ENCODE peak calls at places on chromosomes 4 and X, in five cellular contexts. One of them, this sample, is unnamed.

GRCh38 chr4:141352775-141353544 is 132.3 kb downstream of the ZNF330 start:
- DNase-seq in coronary artery: no peak
- DNase-seq in amniotic stem cell: no peak
- DNase-seq in NCI-H748 treated with DMSO at 0.1 percent for 48 hours: no peak
- DNase-seq in cardiac fibroblast: peak
- DNase-seq in this sample: no peak

GRCh38 chr4:86033171-86033570 is 326.7 kb downstream of the MAPK10 start:
- DNase-seq in NCI-H748 treated with DMSO at 0.1 percent for 48 hours: no peak
- DNase-seq in amniotic stem cell: no peak
- DNase-seq in coronary artery: peak
- DNase-seq in cardiac fibroblast: peak
- DNase-seq in this sample: no peak

GRCh38 chrX:130770615-130771014 is 132.4 kb downstream of the ENOX2 start:
- DNase-seq in coronary artery: no peak
- DNase-seq in amniotic stem cell: peak
- DNase-seq in NCI-H748 treated with DMSO at 0.1 percent for 48 hours: no peak
- DNase-seq in cardiac fibroblast: peak
- DNase-seq in this sample: no peak

GRCh38 chrX:71367396-71367795 is 1.2 kb downstream of the TAF1 start:
- DNase-seq in coronary artery: no peak
- DNase-seq in amniotic stem cell: no peak
- DNase-seq in cardiac fibroblast: no peak
- DNase-seq in NCI-H748 treated with DMSO at 0.1 percent for 48 hours: no peak
- DNase-seq in this sample: no peak

GRCh38 chr4:127685292-127685691 is 44.9 kb upstream of the SLC25A31 start:
- DNase-seq in coronary artery: no peak
- DNase-seq in cardiac fibroblast: peak
- DNase-seq in amniotic stem cell: no peak
- DNase-seq in NCI-H748 treated with DMSO at 0.1 percent for 48 hours: no peak
- DNase-seq in this sample: no peak

GRCh38 chr4:139438141-139438540 is 15.8 kb upstream of the RAB33B start:
- DNase-seq in cardiac fibroblast: no peak
- DNase-seq in amniotic stem cell: no peak
- DNase-seq in coronary artery: no peak
- DNase-seq in NCI-H748 treated with DMSO at 0.1 percent for 48 hours: no peak
- DNase-seq in this sample: no peak

GRCh38 chr4:108114503-108114902 is 54.2 kb downstream of the LEF1 start:
- DNase-seq in cardiac fibroblast: no peak
- DNase-seq in amniotic stem cell: no peak
- DNase-seq in coronary artery: no peak
- DNase-seq in NCI-H748 treated with DMSO at 0.1 percent for 48 hours: peak
- DNase-seq in this sample: no peak

GRCh38 chr4:120692964-120693363 is 229.6 kb downstream of the PRDM5 start:
- DNase-seq in coronary artery: no peak
- DNase-seq in NCI-H748 treated with DMSO at 0.1 percent for 48 hours: no peak
- DNase-seq in amniotic stem cell: peak
- DNase-seq in cardiac fibroblast: peak
- DNase-seq in this sample: no peak

GRCh38 chr4:76637704-76638361 is 202.8 kb downstream of the SHROOM3 start:
- DNase-seq in cardiac fibroblast: no peak
- DNase-seq in NCI-H748 treated with DMSO at 0.1 percent for 48 hours: no peak
- DNase-seq in coronary artery: no peak
- DNase-seq in amniotic stem cell: no peak
- DNase-seq in this sample: no peak

GRCh38 chrX:18353931-18354368 is 538 bp downstream of the SCML2 start:
- DNase-seq in cardiac fibroblast: no peak
- DNase-seq in NCI-H748 treated with DMSO at 0.1 percent for 48 hours: no peak
- DNase-seq in amniotic stem cell: no peak
- DNase-seq in coronary artery: no peak
- DNase-seq in this sample: no peak

GRCh38 chr4:119832731-119833233 is 204.2 kb upstream of the PDE5A start:
- DNase-seq in cardiac fibroblast: no peak
- DNase-seq in NCI-H748 treated with DMSO at 0.1 percent for 48 hours: no peak
- DNase-seq in amniotic stem cell: no peak
- DNase-seq in coronary artery: no peak
- DNase-seq in this sample: no peak

GRCh38 chrX:106484233-106484632 is 127.5 kb upstream of the RADX start:
- DNase-seq in NCI-H748 treated with DMSO at 0.1 percent for 48 hours: no peak
- DNase-seq in amniotic stem cell: no peak
- DNase-seq in cardiac fibroblast: no peak
- DNase-seq in coronary artery: no peak
- DNase-seq in this sample: no peak

GRCh38 chr4:8938623-8939022 is 67.0 kb upstream of the HMX1 start:
- DNase-seq in amniotic stem cell: no peak
- DNase-seq in NCI-H748 treated with DMSO at 0.1 percent for 48 hours: no peak
- DNase-seq in cardiac fibroblast: no peak
- DNase-seq in coronary artery: no peak
- DNase-seq in this sample: no peak

GRCh38 chrX:74251006-74251930 is 52.7 kb upstream of the ZCCHC13 start:
- DNase-seq in amniotic stem cell: no peak
- DNase-seq in coronary artery: no peak
- DNase-seq in cardiac fibroblast: peak
- DNase-seq in NCI-H748 treated with DMSO at 0.1 percent for 48 hours: no peak
- DNase-seq in this sample: no peak

GRCh38 chrX:69093960-69094935 is 71.0 kb downstream of the PJA1 start:
- DNase-seq in coronary artery: no peak
- DNase-seq in NCI-H748 treated with DMSO at 0.1 percent for 48 hours: peak
- DNase-seq in cardiac fibroblast: peak
- DNase-seq in amniotic stem cell: no peak
- DNase-seq in this sample: no peak

GRCh38 chr4:47075241-47075640 is 43.9 kb downstream of the GABRB1 start:
- DNase-seq in NCI-H748 treated with DMSO at 0.1 percent for 48 hours: no peak
- DNase-seq in amniotic stem cell: peak
- DNase-seq in cardiac fibroblast: no peak
- DNase-seq in coronary artery: no peak
- DNase-seq in this sample: no peak

GRCh38 chr4:95835672-95836071 is 4.2 kb upstream of the PDHA2 start:
- DNase-seq in NCI-H748 treated with DMSO at 0.1 percent for 48 hours: peak
- DNase-seq in coronary artery: no peak
- DNase-seq in cardiac fibroblast: no peak
- DNase-seq in amniotic stem cell: no peak
- DNase-seq in this sample: no peak

GRCh38 chr4:99655315-99656081 is 2.1 kb downstream of the C4orf54 start:
- DNase-seq in cardiac fibroblast: peak
- DNase-seq in NCI-H748 treated with DMSO at 0.1 percent for 48 hours: no peak
- DNase-seq in coronary artery: no peak
- DNase-seq in amniotic stem cell: peak
- DNase-seq in this sample: no peak

GRCh38 chr4:40976343-40976742 is 226.6 kb downstream of the NSUN7 start:
- DNase-seq in coronary artery: no peak
- DNase-seq in cardiac fibroblast: peak
- DNase-seq in NCI-H748 treated with DMSO at 0.1 percent for 48 hours: peak
- DNase-seq in amniotic stem cell: no peak
- DNase-seq in this sample: no peak

GRCh38 chrX:154348646-154349358 is 25.6 kb downstream of the FLNA start:
- DNase-seq in amniotic stem cell: no peak
- DNase-seq in coronary artery: no peak
- DNase-seq in NCI-H748 treated with DMSO at 0.1 percent for 48 hours: no peak
- DNase-seq in cardiac fibroblast: peak
- DNase-seq in this sample: no peak

GRCh38 chrX:119041175-119041574 is 31.6 kb upstream of the CT47C1 start:
- DNase-seq in NCI-H748 treated with DMSO at 0.1 percent for 48 hours: no peak
- DNase-seq in amniotic stem cell: peak
- DNase-seq in cardiac fibroblast: peak
- DNase-seq in coronary artery: peak
- DNase-seq in this sample: no peak

GRCh38 chr4:69133993-69134392 is 37.7 kb downstream of the UGT2B7 start:
- DNase-seq in cardiac fibroblast: no peak
- DNase-seq in amniotic stem cell: no peak
- DNase-seq in coronary artery: no peak
- DNase-seq in NCI-H748 treated with DMSO at 0.1 percent for 48 hours: no peak
- DNase-seq in this sample: no peak

GRCh38 chr4:133719098-133719497 is 482.5 kb downstream of the PABPC4L start:
- DNase-seq in cardiac fibroblast: no peak
- DNase-seq in amniotic stem cell: no peak
- DNase-seq in NCI-H748 treated with DMSO at 0.1 percent for 48 hours: no peak
- DNase-seq in coronary artery: no peak
- DNase-seq in this sample: no peak

GRCh38 chr4:1873776-1874175 is 2.6 kb downstream of the NSD2 start:
- DNase-seq in NCI-H748 treated with DMSO at 0.1 percent for 48 hours: no peak
- DNase-seq in amniotic stem cell: no peak
- DNase-seq in coronary artery: no peak
- DNase-seq in cardiac fibroblast: no peak
- DNase-seq in this sample: no peak

GRCh38 chrX:23434356-23434884 is 99.8 kb downstream of the PTCHD1 start:
- DNase-seq in amniotic stem cell: no peak
- DNase-seq in cardiac fibroblast: peak
- DNase-seq in NCI-H748 treated with DMSO at 0.1 percent for 48 hours: no peak
- DNase-seq in coronary artery: peak
- DNase-seq in this sample: no peak

GRCh38 chr4:38306482-38307071 is 346.4 kb downstream of the PTTG2 start:
- DNase-seq in coronary artery: no peak
- DNase-seq in amniotic stem cell: no peak
- DNase-seq in NCI-H748 treated with DMSO at 0.1 percent for 48 hours: no peak
- DNase-seq in cardiac fibroblast: no peak
- DNase-seq in this sample: no peak

GRCh38 chr4:52038109-52038912 is at the start of gene SGCB:
- DNase-seq in cardiac fibroblast: peak
- DNase-seq in coronary artery: no peak
- DNase-seq in amniotic stem cell: no peak
- DNase-seq in NCI-H748 treated with DMSO at 0.1 percent for 48 hours: peak
- DNase-seq in this sample: peak

This sample was measured in mesenteric fat pad.